ENCODE peak calls at places on chromosome 18, in six cellular contexts. One of them, this sample, is unnamed.

GRCh38 chr18:57927511-57927910 is 116.5 kb upstream of the NEDD4L start:
- DNase-seq in iPS DF 6.9: no peak
- DNase-seq in T-helper 9 cell: no peak
- DNase-seq in NCI-H460: no peak
- DNase-seq in HuH-7: no peak
- DNase-seq in effector memory CD8-positive, alpha-beta T cell: no peak
- DNase-seq in this sample: no peak

GRCh38 chr18:56003009-56003408 is 415.0 kb upstream of the TCF4 start:
- DNase-seq in iPS DF 6.9: no peak
- DNase-seq in T-helper 9 cell: no peak
- DNase-seq in NCI-H460: no peak
- DNase-seq in HuH-7: no peak
- DNase-seq in effector memory CD8-positive, alpha-beta T cell: no peak
- DNase-seq in this sample: no peak

GRCh38 chr18:37261246-37261927 is 304.2 kb downstream of the CELF4 start:
- DNase-seq in iPS DF 6.9: no peak
- DNase-seq in T-helper 9 cell: no peak
- DNase-seq in NCI-H460: no peak
- DNase-seq in HuH-7: no peak
- DNase-seq in effector memory CD8-positive, alpha-beta T cell: no peak
- DNase-seq in this sample: no peak

GRCh38 chr18:44679912-44680270 is 797 bp upstream of the SETBP1 start:
- DNase-seq in iPS DF 6.9: no peak
- DNase-seq in T-helper 9 cell: peak
- DNase-seq in NCI-H460: peak
- DNase-seq in HuH-7: no peak
- DNase-seq in effector memory CD8-positive, alpha-beta T cell: peak
- DNase-seq in this sample: no peak

GRCh38 chr18:34965108-34965507 is 76.1 kb upstream of the MAPRE2 start:
- DNase-seq in iPS DF 6.9: no peak
- DNase-seq in T-helper 9 cell: no peak
- DNase-seq in NCI-H460: no peak
- DNase-seq in HuH-7: no peak
- DNase-seq in effector memory CD8-positive, alpha-beta T cell: no peak
- DNase-seq in this sample: no peak

GRCh38 chr18:4264347-4264791 is 190.7 kb downstream of the DLGAP1 start:
- DNase-seq in iPS DF 6.9: no peak
- DNase-seq in T-helper 9 cell: no peak
- DNase-seq in NCI-H460: no peak
- DNase-seq in HuH-7: no peak
- DNase-seq in effector memory CD8-positive, alpha-beta T cell: no peak
- DNase-seq in this sample: no peak

GRCh38 chr18:79117380-79117779 is 48.2 kb downstream of the ATP9B start:
- DNase-seq in iPS DF 6.9: no peak
- DNase-seq in T-helper 9 cell: no peak
- DNase-seq in NCI-H460: no peak
- DNase-seq in HuH-7: no peak
- DNase-seq in effector memory CD8-positive, alpha-beta T cell: no peak
- DNase-seq in this sample: no peak

GRCh38 chr18:7255054-7255453 is 24.2 kb downstream of the LRRC30 start:
- DNase-seq in iPS DF 6.9: no peak
- DNase-seq in T-helper 9 cell: no peak
- DNase-seq in NCI-H460: no peak
- DNase-seq in HuH-7: no peak
- DNase-seq in effector memory CD8-positive, alpha-beta T cell: no peak
- DNase-seq in this sample: no peak

GRCh38 chr18:74722237-74722636 is 124.6 kb downstream of the ZNF407 start:
- DNase-seq in iPS DF 6.9: no peak
- DNase-seq in T-helper 9 cell: no peak
- DNase-seq in NCI-H460: no peak
- DNase-seq in HuH-7: no peak
- DNase-seq in effector memory CD8-positive, alpha-beta T cell: no peak
- DNase-seq in this sample: no peak

GRCh38 chr18:31497711-31498449 is at the start of gene DSG2:
- DNase-seq in iPS DF 6.9: peak
- DNase-seq in T-helper 9 cell: no peak
- DNase-seq in NCI-H460: no peak
- DNase-seq in HuH-7: peak
- DNase-seq in effector memory CD8-positive, alpha-beta T cell: no peak
- DNase-seq in this sample: no peak

GRCh38 chr18:69495338-69495737 is 94.7 kb downstream of the DOK6 start:
- DNase-seq in iPS DF 6.9: no peak
- DNase-seq in T-helper 9 cell: no peak
- DNase-seq in NCI-H460: no peak
- DNase-seq in HuH-7: no peak
- DNase-seq in effector memory CD8-positive, alpha-beta T cell: no peak
- DNase-seq in this sample: no peak

GRCh38 chr18:12518326-12518725 is 110.6 kb downstream of the PRELID3A start:
- DNase-seq in iPS DF 6.9: no peak
- DNase-seq in T-helper 9 cell: no peak
- DNase-seq in NCI-H460: no peak
- DNase-seq in HuH-7: no peak
- DNase-seq in effector memory CD8-positive, alpha-beta T cell: no peak
- DNase-seq in this sample: no peak

GRCh38 chr18:79070486-79070885 is 1.3 kb downstream of the ATP9B start:
- DNase-seq in iPS DF 6.9: no peak
- DNase-seq in T-helper 9 cell: no peak
- DNase-seq in NCI-H460: no peak
- DNase-seq in HuH-7: no peak
- DNase-seq in effector memory CD8-positive, alpha-beta T cell: no peak
- DNase-seq in this sample: no peak

GRCh38 chr18:74499633-74500032 is 3.5 kb downstream of the CNDP2 start:
- DNase-seq in iPS DF 6.9: no peak
- DNase-seq in T-helper 9 cell: peak
- DNase-seq in NCI-H460: no peak
- DNase-seq in HuH-7: no peak
- DNase-seq in effector memory CD8-positive, alpha-beta T cell: peak
- DNase-seq in this sample: peak

GRCh38 chr18:24270358-24270936 is 127.2 kb downstream of the OSBPL1A start:
- DNase-seq in iPS DF 6.9: no peak
- DNase-seq in T-helper 9 cell: no peak
- DNase-seq in NCI-H460: no peak
- DNase-seq in HuH-7: no peak
- DNase-seq in effector memory CD8-positive, alpha-beta T cell: no peak
- DNase-seq in this sample: no peak

GRCh38 chr18:48334845-48335244 is 74.3 kb downstream of the ZBTB7C start:
- DNase-seq in iPS DF 6.9: no peak
- DNase-seq in T-helper 9 cell: no peak
- DNase-seq in NCI-H460: no peak
- DNase-seq in HuH-7: no peak
- DNase-seq in effector memory CD8-positive, alpha-beta T cell: no peak
- DNase-seq in this sample: no peak

GRCh38 chr18:56233595-56233994 is 404.8 kb downstream of the TXNL1 start:
- DNase-seq in iPS DF 6.9: no peak
- DNase-seq in T-helper 9 cell: no peak
- DNase-seq in NCI-H460: no peak
- DNase-seq in HuH-7: no peak
- DNase-seq in effector memory CD8-positive, alpha-beta T cell: no peak
- DNase-seq in this sample: no peak

GRCh38 chr18:35910327-35910726 is 62.2 kb upstream of the RMP24 start:
- DNase-seq in iPS DF 6.9: no peak
- DNase-seq in T-helper 9 cell: no peak
- DNase-seq in NCI-H460: no peak
- DNase-seq in HuH-7: no peak
- DNase-seq in effector memory CD8-positive, alpha-beta T cell: no peak
- DNase-seq in this sample: no peak

GRCh38 chr18:45774065-45774521 is 50.1 kb downstream of the SLC14A1 start:
- DNase-seq in iPS DF 6.9: no peak
- DNase-seq in T-helper 9 cell: no peak
- DNase-seq in NCI-H460: no peak
- DNase-seq in HuH-7: no peak
- DNase-seq in effector memory CD8-positive, alpha-beta T cell: peak
- DNase-seq in this sample: no peak

GRCh38 chr18:33710269-33710668 is 132.2 kb downstream of the ASXL3 start:
- DNase-seq in iPS DF 6.9: no peak
- DNase-seq in T-helper 9 cell: no peak
- DNase-seq in NCI-H460: no peak
- DNase-seq in HuH-7: no peak
- DNase-seq in effector memory CD8-positive, alpha-beta T cell: no peak
- DNase-seq in this sample: no peak

GRCh38 chr18:8800445-8800844 is 95.1 kb downstream of the MTCL1 start:
- DNase-seq in iPS DF 6.9: no peak
- DNase-seq in T-helper 9 cell: no peak
- DNase-seq in NCI-H460: peak
- DNase-seq in HuH-7: no peak
- DNase-seq in effector memory CD8-positive, alpha-beta T cell: no peak
- DNase-seq in this sample: no peak

GRCh38 chr18:77013777-77014525 is 118.6 kb downstream of the MBP start:
- DNase-seq in iPS DF 6.9: no peak
- DNase-seq in T-helper 9 cell: no peak
- DNase-seq in NCI-H460: no peak
- DNase-seq in HuH-7: no peak
- DNase-seq in effector memory CD8-positive, alpha-beta T cell: no peak
- DNase-seq in this sample: no peak

GRCh38 chr18:42041793-42042192 is 86.8 kb downstream of the PIK3C3 start:
- DNase-seq in iPS DF 6.9: no peak
- DNase-seq in T-helper 9 cell: no peak
- DNase-seq in NCI-H460: no peak
- DNase-seq in HuH-7: no peak
- DNase-seq in effector memory CD8-positive, alpha-beta T cell: no peak
- DNase-seq in this sample: no peak